ENCODE peak calls at places on chromosomes 1 and 21, in five cellular contexts. I is pancreas, C is cardiac muscle cell, G is IMR-90, D is tibial artery. R is an unnamed sample. For H3K27me3, the result is how much of the 10 kb centered on the place peaks cover.

GRCh38 chr1:28036431-28036830 is 52.0 kb downstream of the EYA3 start:
- DNase-seq in I (no peak), C (no peak), G (no peak), D (no peak), R (peak)

GRCh38 chr1:12548279-12549105 is 69.5 kb downstream of the DHRS3 start:
- DNase-seq in I (peak), C (no peak), G (no peak), D (peak), R (no peak)

GRCh38 chr1:247352175-247352574 is 20.5 kb upstream of the ZNF496 start:
- DNase-seq in I (no peak), C (no peak), G (no peak), D (no peak), R (no peak)

GRCh38 chr1:23763040-23763577 is 15.1 kb upstream of the PITHD1 start:
- DNase-seq in I (no peak), C (no peak), G (no peak), D (no peak), R (no peak)

GRCh38 chr21:28791595-28792282 is 200.9 kb downstream of the LTN1 start:
- DNase-seq in I (no peak), C (no peak), G (no peak), D (no peak), R (no peak)

GRCh38 chr1:229466887-229467286 is 33.0 kb upstream of the ACTA1 start:
- DNase-seq in I (no peak), C (no peak), G (no peak), D (no peak), R (no peak)

GRCh38 chr1:62286778-62287224 is 32.4 kb downstream of the KANK4 start:
- DNase-seq in I (no peak), C (no peak), G (no peak), D (no peak), R (peak)

GRCh38 chr1:233038581-233038980 is 88.2 kb downstream of the NTPCR start:
- DNase-seq in I (no peak), C (no peak), G (no peak), D (no peak), R (no peak)

GRCh38 chr1:35768350-35769187 is 1.2 kb downstream of the CLSPN start:
- DNase-seq in I (no peak), C (peak), G (no peak), D (no peak), R (peak)

GRCh38 chr1:43705982-43706597 is 1.2 kb upstream of the ST3GAL3 start:
- DNase-seq in I (no peak), C (no peak), G (no peak), D (no peak), R (peak)

GRCh38 chr1:22276396-22276748 is 133.5 kb upstream of the WNT4 start:
- DNase-seq in I (no peak), C (no peak), G (no peak), D (no peak), R (no peak)

GRCh38 chr1:247273013-247273412 is 17.1 kb downstream of the VN1R5 start:
- DNase-seq in I (no peak), C (no peak), G (no peak), D (no peak), R (no peak)

GRCh38 chr1:93668121-93668520 is 13.5 kb downstream of the BCAR3 start:
- DNase-seq in I (no peak), C (peak), G (no peak), D (no peak), R (no peak)

GRCh38 chr1:47819503-47819888 is 177.7 kb downstream of the TRABD2B start:
- DNase-seq in I (no peak), C (no peak), G (no peak), D (no peak), R (no peak)

GRCh38 chr1:213452504-213452903 is 401.5 kb downstream of the RPS6KC1 start:
- DNase-seq in I (no peak), C (no peak), G (no peak), D (no peak), R (no peak)

GRCh38 chr1:46224966-46225365 is 21.8 kb downstream of the LURAP1 start:
- DNase-seq in I (no peak), C (no peak), G (no peak), D (no peak), R (no peak)

GRCh38 chr1:27349784-27350672 is 8.2 kb downstream of the SYTL1 start:
- DNase-seq in I (peak), C (peak), G (peak), D (no peak), R (peak)

GRCh38 chr21:28936036-28936435 is 56.6 kb downstream of the LTN1 start:
- DNase-seq in I (no peak), C (no peak), G (no peak), D (no peak), R (no peak)

GRCh38 chr1:201985355-201985754 is 2.9 kb downstream of the RNPEP start:
- DNase-seq in I (no peak), C (no peak), G (no peak), D (no peak), R (no peak)

GRCh38 chr1:183610053-183610452 is 19.8 kb upstream of the NCF2 start:
- DNase-seq in I (no peak), C (no peak), G (no peak), D (no peak), R (no peak)

GRCh38 chr21:25501996-25502665 is 105.2 kb downstream of the MRPL39 start:
- DNase-seq in I (no peak), C (no peak), G (no peak), D (no peak), R (no peak)

GRCh38 chr21:38468989-38469388 is 29.3 kb downstream of the ERG start:
- DNase-seq in I (no peak), C (no peak), G (no peak), D (no peak), R (no peak)

GRCh38 chr1:201842472-201843020 is 13.6 kb downstream of the IPO9 start:
- DNase-seq in I (no peak), C (no peak), G (no peak), D (no peak), R (no peak)

GRCh38 chr1:154220970-154221814 is 437 bp downstream of the UBAP2L start:
- DNase-seq in I (peak), C (peak), G (peak), D (peak), R (peak)

GRCh38 chr1:8424539-8425116 is 106.7 kb downstream of the SLC45A1 start:
- DNase-seq in I (peak), C (no peak), G (no peak), D (peak), R (peak)

GRCh38 chr1:7755448-7755847 is 15.6 kb upstream of the VAMP3 start:
- DNase-seq in I (no peak), C (peak), G (peak), D (no peak), R (peak)

GRCh38 chr1:183110466-183110865 is 75.6 kb upstream of the LAMC2 start:
- DNase-seq in I (no peak), C (no peak), G (no peak), D (no peak), R (no peak)

GRCh38 chr1:178500091-178500770 is 3.5 kb upstream of the CLEC20A start:
- DNase-seq in I (no peak), C (no peak), G (no peak), D (peak), R (peak)

GRCh38 chr1:97791251-97791650 is 129.6 kb downstream of the DPYD start:
- DNase-seq in I (no peak), C (no peak), G (no peak), D (no peak), R (no peak)

GRCh38 chr21:31879251-31879650 is 6.4 kb downstream of the HUNK start:
- DNase-seq in I (no peak), C (no peak), G (no peak), D (no peak), R (no peak)

GRCh38 chr1:197285526-197286217 is 17.6 kb downstream of the CRB1 start:
- DNase-seq in I (peak), C (no peak), G (no peak), D (no peak), R (no peak)

GRCh38 chr1:23475134-23475628 is 8.8 kb downstream of the ASAP3 start:
- DNase-seq in I (no peak), C (peak), G (peak), D (no peak), R (no peak)

GRCh38 chr1:234609528-234610042 is 393 bp downstream of the IRF2BP2 start:
- DNase-seq in I (peak), C (no peak), G (no peak), D (no peak), R (no peak)

GRCh38 chr1:33169290-33170055 is 12.4 kb downstream of the TRIM62 start:
- DNase-seq in I (no peak), C (peak), G (peak), D (peak), R (no peak)

GRCh38 chr21:17467392-17467791 is 45.5 kb upstream of the CXADR start:
- DNase-seq in I (no peak), C (peak), G (no peak), D (no peak), R (peak)

GRCh38 chr1:169753549-169753948 is 19.7 kb upstream of the SELE start:
- DNase-seq in I (no peak), C (no peak), G (no peak), D (no peak), R (peak)

GRCh38 chr1:247415423-247416361 is at the start of gene NLRP3:
- DNase-seq in I (no peak), C (no peak), G (no peak), D (no peak), R (peak)

GRCh38 chr1:82893712-82894111 is 1093.0 kb downstream of the ADGRL2 start:
- DNase-seq in I (no peak), C (no peak), G (no peak), D (no peak), R (no peak)

GRCh38 chr21:38306407-38306806 is 49.6 kb downstream of the KCNJ15 start:
- DNase-seq in I (no peak), C (peak), G (peak), D (no peak), R (no peak)

GRCh38 chr1:156767101-156767878 is at the start of gene PRCC:
- DNase-seq in I (peak), C (peak), G (peak), D (peak), R (peak)
- TF ChIP-seq CTCF in I (no peak), C (no peak), G (no peak), D (no peak), R (no peak)

GRCh38 chr1:54837002-54837853 is 36.1 kb upstream of the TTC22 start:
- DNase-seq in I (no peak), C (no peak), G (no peak), D (peak), R (no peak)

GRCh38 chr1:54835970-54836369 is 34.8 kb upstream of the TTC22 start:
- DNase-seq in I (no peak), C (no peak), G (no peak), D (peak), R (no peak)

GRCh38 chr1:54836594-54836993 is 35.5 kb upstream of the TTC22 start:
- DNase-seq in I (no peak), C (no peak), G (no peak), D (peak), R (no peak)

GRCh38 chr1:54834007-54834541 is 33.0 kb upstream of the TTC22 start:
- DNase-seq in I (no peak), C (no peak), G (no peak), D (peak), R (no peak)

DNA sequence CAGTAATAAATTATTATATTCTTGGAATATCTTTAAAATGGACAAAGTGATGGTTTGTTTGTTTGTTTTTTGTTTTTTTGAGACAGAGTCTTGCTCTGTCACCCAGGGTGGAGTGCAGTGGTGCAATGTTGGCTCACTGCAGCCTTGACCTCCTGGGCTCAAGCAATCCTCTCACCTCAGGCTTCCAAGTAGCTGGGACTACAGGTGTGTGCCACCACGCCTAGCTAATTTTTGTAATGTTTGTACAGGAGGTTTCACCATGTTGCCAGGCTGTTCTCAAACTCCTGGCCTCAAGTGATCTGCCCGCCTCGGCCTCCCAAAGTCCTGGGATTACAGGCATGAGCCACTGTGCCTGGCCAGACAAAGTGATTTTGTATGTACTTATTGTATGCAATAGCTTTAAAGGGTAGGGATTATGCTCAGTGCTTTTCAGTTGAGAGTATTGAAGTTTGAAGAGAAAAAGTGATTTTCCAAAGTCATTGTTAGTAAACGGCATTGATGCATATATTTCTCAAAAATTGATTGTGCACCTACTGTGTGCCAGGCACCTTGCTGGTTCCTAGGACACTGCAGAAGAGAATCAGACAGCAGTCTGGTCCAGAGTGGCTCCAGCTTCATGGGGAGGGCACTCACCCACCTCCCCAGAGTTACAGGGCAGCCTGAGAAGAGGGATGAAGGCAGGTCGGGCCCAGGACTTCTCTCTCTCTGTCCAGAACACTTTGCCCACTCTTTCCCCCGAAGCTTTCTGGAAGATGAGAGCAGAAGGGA is 34.2 kb upstream of the TTC22 start:
- DNase-seq in I (no peak), C (no peak), G (no peak), D (peak), R (no peak)
- H3K27me3 ChIP-seq in I (under half), C (under half), G (under half), D (under half), R (under half)

GRCh38 chr1:30684881-30685795 is 38.2 kb downstream of the MATN1 start:
- DNase-seq in I (peak), C (no peak), G (no peak), D (peak), R (peak)
- TF ChIP-seq CTCF in I (no peak), C (no peak), G (no peak), D (no peak), R (peak)

DNA sequence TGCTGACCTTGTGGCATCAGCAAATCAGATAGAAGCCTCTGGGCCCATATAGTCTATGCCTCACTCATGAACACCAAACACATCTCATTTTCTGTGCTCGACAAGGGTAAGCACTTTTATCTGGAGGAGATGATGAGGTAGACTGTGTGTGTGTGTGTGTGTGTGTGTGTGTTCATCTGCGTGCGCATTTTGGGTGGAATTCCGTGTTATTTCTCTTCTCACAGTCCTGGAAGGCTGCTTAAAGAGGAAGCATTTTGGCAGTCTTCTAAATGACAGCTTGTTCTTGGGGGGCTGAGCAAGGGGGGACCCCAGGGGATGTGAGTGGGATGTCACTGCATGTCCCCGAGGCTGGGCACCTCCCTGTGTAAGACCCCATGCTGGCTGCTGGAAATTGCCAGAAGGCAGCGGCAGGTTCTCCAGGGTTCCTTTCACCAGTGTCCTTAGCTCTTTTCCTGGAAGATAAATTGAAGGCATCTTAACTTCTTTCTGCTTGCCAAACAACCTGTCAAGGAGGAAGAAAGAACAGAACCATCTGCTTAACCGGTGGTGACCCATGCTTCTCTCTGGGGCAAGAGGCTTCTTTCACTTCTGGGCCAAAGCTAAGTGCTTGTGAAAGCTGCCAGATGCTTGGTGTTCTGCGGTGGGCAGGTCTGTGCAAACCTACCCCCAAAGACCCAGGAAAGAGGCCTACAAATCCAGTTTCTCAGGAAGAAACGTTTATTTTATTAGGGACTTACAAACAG is 9.9 kb upstream of the RD3 start:
- DNase-seq in I (no peak), C (peak), G (no peak), D (no peak), R (no peak)
- H3K27me3 ChIP-seq in I (under half), C (under half), G (under half), D (under half), R (under half)

R was measured in GM23338.